ENCODE peak calls at places on chromosomes 12 and 14, in four cellular contexts. T, S, D and Z are unnamed samples.

GRCh38 chr14:73262427-73263183 is 25.3 kb downstream of the PAPLN start:
- DNase-seq in T (no peak), S (no peak), D (no peak), Z (no peak)

GRCh38 chr14:93234798-93235197 is 27.7 kb downstream of the UBR7 start:
- DNase-seq in T (peak; percentile 83), S (no peak), D (no peak), Z (no peak)

GRCh38 chr14:69710378-69710777 is 56.6 kb upstream of the SRSF5 start:
- DNase-seq in T (no peak), S (no peak), D (no peak), Z (no peak)

GRCh38 chr12:65596514-65597010 is 227.7 kb upstream of the HMGA2 start:
- DNase-seq in T (peak; percentile 81), S (no peak), D (no peak), Z (no peak)

GRCh38 chr14:34450958-34451357 is 11.1 kb downstream of the SPTSSA start:
- DNase-seq in T (no peak), S (no peak), D (no peak), Z (no peak)

GRCh38 chr12:55142896-55143870 is 17.0 kb downstream of the OR9K2 start:
- DNase-seq in T (peak; percentile 65), S (peak; percentile 66), D (no peak), Z (no peak)

GRCh38 chr12:110689601-110690430 is 901 bp upstream of the HVCN1 start:
- DNase-seq in T (peak; percentile 14), S (peak; percentile 97), D (peak; percentile 21), Z (no peak)

GRCh38 chr12:6771091-6771495 is 1.2 kb upstream of the LAG3 start:
- DNase-seq in T (no peak), S (peak; percentile 53), D (no peak), Z (no peak)

GRCh38 chr12:77213316-77213715 is 147.9 kb upstream of the E2F7 start:
- DNase-seq in T (peak; percentile 15), S (no peak), D (no peak), Z (no peak)

GRCh38 chr12:124410354-124411175 is 115.7 kb downstream of the RFLNA start:
- DNase-seq in T (no peak), S (no peak), D (no peak), Z (no peak)

GRCh38 chr14:32259368-32260013 is 56.4 kb upstream of the RNU6-8 start:
- DNase-seq in T (peak; percentile 51), S (peak; percentile 57), D (no peak), Z (no peak)

GRCh38 chr12:87054225-87054624 is 798.0 kb upstream of the MGAT4C start:
- DNase-seq in T (peak; percentile 3), S (no peak), D (no peak), Z (no peak)

GRCh38 chr12:43653917-43654316 is 101.9 kb upstream of the ADAMTS20 start:
- DNase-seq in T (no peak), S (no peak), D (no peak), Z (no peak)

GRCh38 chr14:24411468-24412454 is 13.0 kb downstream of the NYNRIN start:
- DNase-seq in T (peak; percentile 76), S (peak; percentile 66), D (no peak), Z (no peak)

GRCh38 chr12:114425031-114425626 is 19.2 kb upstream of the TBX5 start:
- DNase-seq in T (peak; percentile 50), S (no peak), D (no peak), Z (no peak)

GRCh38 chr12:70364695-70365397 is 1.2 kb upstream of the KCNMB4 start:
- DNase-seq in T (no peak), S (no peak), D (no peak), Z (no peak)

GRCh38 chr12:53952871-53953734 is 1.6 kb upstream of the HOXC12 start:
- DNase-seq in T (no peak), S (no peak), D (no peak), Z (no peak)

GRCh38 chr12:68609955-68610434 is 704 bp upstream of the RAP1B start:
- DNase-seq in T (peak; percentile 53), S (no peak), D (no peak), Z (no peak)

GRCh38 chr12:1279050-1279449 is 288.0 kb downstream of the ERC1 start:
- DNase-seq in T (peak; percentile 17), S (peak; percentile 28), D (no peak), Z (no peak)

GRCh38 chr12:115798309-115798917 is 479.1 kb downstream of the MED13L start:
- DNase-seq in T (no peak), S (no peak), D (no peak), Z (no peak)

GRCh38 chr12:71504471-71504852 is 64.9 kb downstream of the LGR5 start:
- DNase-seq in T (no peak), S (no peak), D (no peak), Z (no peak)

GRCh38 chr12:26031814-26032213 is 73.3 kb downstream of the RASSF8 start:
- DNase-seq in T (peak; percentile 38), S (no peak), D (no peak), Z (no peak)

GRCh38 chr14:93114713-93115068 is 1.0 kb downstream of the ITPK1 start:
- DNase-seq in T (no peak), S (no peak), D (no peak), Z (no peak)

GRCh38 chr12:47817272-47818006 is 2.3 kb downstream of the HDAC7 start:
- DNase-seq in T (no peak), S (no peak), D (no peak), Z (no peak)

GRCh38 chr14:101072945-101073597 is 169.5 kb upstream of the RTL1 start:
- DNase-seq in T (peak; percentile 91), S (peak; percentile 98), D (no peak), Z (no peak)

GRCh38 chr14:87161502-87161901 is 831.5 kb downstream of the GALC start:
- DNase-seq in T (no peak), S (no peak), D (no peak), Z (no peak)

GRCh38 chr12:81095470-81096232 is 17.8 kb downstream of the ACSS3 start:
- DNase-seq in T (peak; percentile 17), S (no peak), D (no peak), Z (no peak)

GRCh38 chr14:102523200-102524025 is 13.8 kb upstream of the ANKRD9 start:
- DNase-seq in T (no peak), S (no peak), D (no peak), Z (no peak)

GRCh38 chr12:69555461-69555860 is 29.8 kb upstream of the CCT2 start:
- DNase-seq in T (peak; percentile 85), S (no peak), D (no peak), Z (no peak)